ENCODE peak calls at places on chromosomes 4 and X, in seven cellular contexts. S, Z, N, X, R, M and J are unnamed samples.

GRCh38 chr4:7938513-7939376 is 916 bp downstream of the AFAP1 start:
- DNase-seq in S (peak; percentile 47), Z (peak; percentile 77), N (peak; percentile 77), X (no peak), R (no peak), M (no peak), J (peak; percentile 20)

GRCh38 chr4:2069161-2069971 is 10.2 kb downstream of the NAT8L start:
- DNase-seq in S (no peak), Z (peak; percentile 56), N (peak; percentile 46), X (no peak), R (no peak), M (no peak), J (no peak)

GRCh38 chrX:128518508-128518907 is 466.3 kb upstream of the ACTRT1 start:
- DNase-seq in S (no peak), Z (no peak), N (peak; percentile 4), X (no peak), R (no peak), M (peak; percentile 41), J (peak; percentile 33)

GRCh38 chr4:42484630-42485029 is 87.3 kb downstream of the SHISA3 start:
- DNase-seq in S (no peak), Z (no peak), N (no peak), X (no peak), R (no peak), M (no peak), J (no peak)

GRCh38 chr4:169612869-169613859 is 781 bp upstream of the NEK1 start:
- DNase-seq in S (peak; percentile 71), Z (peak; percentile 85), N (peak; percentile 65), X (peak; percentile 61), R (peak; percentile 30), M (peak; percentile 82), J (peak; percentile 73)

GRCh38 chrX:101385795-101386541 is at the start of gene BTK:
- DNase-seq in S (no peak), Z (no peak), N (no peak), X (no peak), R (no peak), M (no peak), J (no peak)

GRCh38 chr4:14888790-14889189 is 113.5 kb upstream of the CPEB2 start:
- DNase-seq in S (no peak), Z (no peak), N (no peak), X (no peak), R (no peak), M (no peak), J (peak; percentile 94)

GRCh38 chr4:56731857-56732256 is 50.8 kb upstream of the HOPX start:
- DNase-seq in S (peak; percentile 29), Z (peak; percentile 70), N (no peak), X (no peak), R (no peak), M (no peak), J (no peak)

GRCh38 chrX:136028383-136028984 is 43.2 kb downstream of the SLC9A6 start:
- DNase-seq in S (no peak), Z (no peak), N (peak; percentile 47), X (no peak), R (no peak), M (peak; percentile 80), J (peak; percentile 48)

GRCh38 chr4:184748251-184748652 is 14.4 kb upstream of the CENPU start:
- DNase-seq in S (peak; percentile 46), Z (no peak), N (no peak), X (peak; percentile 67), R (no peak), M (no peak), J (peak; percentile 88)

GRCh38 chr4:153497091-153497531 is 31.0 kb downstream of the TMEM131L start:
- DNase-seq in S (no peak), Z (no peak), N (no peak), X (no peak), R (no peak), M (peak; percentile 64), J (peak; percentile 93)

GRCh38 chr4:92021788-92022187 is 282.0 kb upstream of the GRID2 start:
- DNase-seq in S (no peak), Z (no peak), N (no peak), X (no peak), R (no peak), M (no peak), J (no peak)

GRCh38 chr4:65437102-65437501 is 233.2 kb downstream of the EPHA5 start:
- DNase-seq in S (no peak), Z (no peak), N (no peak), X (no peak), R (no peak), M (no peak), J (no peak)

GRCh38 chrX:143994206-143994605 is 110.3 kb downstream of the UBE2NL start:
- DNase-seq in S (no peak), Z (no peak), N (no peak), X (no peak), R (no peak), M (peak; percentile 70), J (peak; percentile 62)

DNA sequence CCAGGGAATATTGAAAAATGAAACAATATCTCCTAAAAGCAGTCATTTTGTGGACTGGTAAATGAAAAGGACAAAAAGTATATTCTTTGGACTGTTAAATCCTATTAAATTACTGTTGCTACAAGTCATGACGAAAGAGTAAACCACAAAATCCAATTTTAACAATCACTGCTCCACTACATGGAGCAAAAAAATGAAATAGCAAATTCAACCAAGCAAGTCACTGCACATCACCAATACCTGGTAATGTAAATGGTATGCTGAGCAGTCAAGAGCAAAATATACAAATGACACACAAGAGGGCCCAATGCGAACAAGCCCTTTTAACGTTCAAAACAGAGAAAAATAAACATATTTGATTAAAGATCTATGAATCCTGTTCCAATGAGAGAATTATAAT is 126.2 kb downstream of the KLHL13 start:
- DNase-seq in S (no peak), Z (no peak), N (no peak), X (no peak), R (no peak), M (no peak), J (peak; percentile 85)
- H3K4me3 ChIP-seq in S (no peak overlapping the region), Z (no peak overlapping the region), N (no peak overlapping the region), X (no peak overlapping the region), R (no peak overlapping the region), M (no peak overlapping the region), J (no peak overlapping the region)

DNA sequence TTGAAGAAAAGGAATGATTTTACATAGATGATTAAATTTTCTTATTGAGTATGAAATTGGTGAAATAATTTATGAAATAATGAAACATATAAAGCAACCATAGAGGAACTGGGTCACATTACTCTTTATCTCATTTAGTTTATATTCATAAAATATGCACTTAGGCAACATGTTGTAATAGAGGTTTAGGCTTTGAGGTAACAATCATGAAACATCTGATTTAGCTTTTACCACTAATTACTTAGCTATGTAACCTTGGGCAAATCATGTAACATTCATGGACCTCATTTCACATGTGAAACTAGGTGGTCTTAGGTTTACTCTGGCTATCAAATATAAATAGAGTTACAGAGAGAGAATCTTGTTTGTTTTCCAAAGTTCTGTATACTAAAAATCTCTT is 54.5 kb upstream of the SMARCA5 start:
- DNase-seq in S (no peak), Z (no peak), N (no peak), X (no peak), R (no peak), M (no peak), J (no peak)
- H3K36me3 ChIP-seq in S (peaks cover 3% of the 10 kb centered on the region), Z (peaks cover 41% of the 10 kb centered on the region), N (peaks cover 30% of the 10 kb centered on the region), X (no peaks in the 10 kb centered on the region), R (peaks cover 52% of the 10 kb centered on the region), M (no peaks in the 10 kb centered on the region), J (peaks cover 4% of the 10 kb centered on the region)

DNA sequence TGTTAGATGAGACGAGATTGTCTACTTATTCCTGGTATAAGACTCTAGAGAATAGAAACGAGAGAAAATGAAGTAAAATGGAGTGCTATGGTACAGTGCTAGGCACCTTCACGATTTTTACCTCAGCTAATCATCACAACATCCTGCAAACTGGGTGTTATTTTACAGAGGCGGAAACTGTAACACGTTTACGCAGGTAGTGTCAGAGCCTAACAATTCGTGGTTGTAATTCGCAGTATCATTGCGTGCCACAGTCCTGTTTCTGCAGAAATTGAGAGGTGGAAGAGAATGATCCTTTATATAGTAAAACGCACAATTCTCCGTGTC is 383 bp upstream of the TBC1D19 start:
- DNase-seq in S (no peak), Z (no peak), N (no peak), X (no peak), R (no peak), M (peak; percentile 57), J (peak; percentile 63)
- TF ChIP-seq CTCF in S (no peak), Z (no peak), N (no peak), X (no peak), R (no peak), M (no peak), J (no peak)

DNA sequence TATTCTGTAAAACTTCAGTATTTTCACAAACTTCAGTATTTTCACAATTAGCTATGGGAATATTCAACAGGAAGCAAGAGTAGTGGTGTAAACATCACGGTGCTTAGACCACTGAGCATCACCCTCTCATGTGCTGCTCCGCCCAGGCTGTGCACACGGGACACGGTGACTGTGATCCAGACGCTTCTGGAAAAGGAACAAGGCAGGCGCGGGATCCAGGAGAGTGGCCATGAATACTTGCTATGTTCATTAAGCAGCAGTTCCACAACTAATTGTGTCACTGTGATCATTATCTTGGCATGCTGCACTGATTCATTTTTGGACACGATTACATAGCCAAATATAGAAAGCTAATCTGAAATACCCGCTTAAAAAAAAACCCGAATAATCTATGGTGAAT is 19.6 kb upstream of the FAT1 start:
- DNase-seq in S (no peak), Z (no peak), N (no peak), X (no peak), R (no peak), M (no peak), J (no peak)
- H3K4me3 ChIP-seq in S (no peak overlapping the region), Z (no peak overlapping the region), N (no peak overlapping the region), X (no peak overlapping the region), R (no peak overlapping the region), M (no peak overlapping the region), J (no peak overlapping the region)